ENCODE peak calls at places on chromosomes 4 and X, in five cellular contexts. U is suprapubic skin, F is tibial nerve, C is upper lobe of left lung, J is HepG2. Q is an unnamed sample.

GRCh38 chr4:103046416-103047290 is 27.1 kb upstream of the SLC9B1 start:
- DNase-seq in C (peak), F (no peak), J (peak), U (no peak), Q (peak)

GRCh38 chr4:143251781-143252180 is 67.1 kb downstream of the USP38 start:
- DNase-seq in U (no peak), F (no peak), J (no peak), C (no peak), Q (no peak)

GRCh38 chrX:69028006-69028760 is 137.1 kb downstream of the PJA1 start:
- DNase-seq in C (no peak), F (no peak), J (no peak), U (no peak), Q (no peak)

GRCh38 chr4:100935090-100935489 is 412.2 kb downstream of the PPP3CA start:
- DNase-seq in F (no peak), C (no peak), J (no peak), U (no peak), Q (no peak)

GRCh38 chr4:8920289-8920965 is 48.8 kb upstream of the HMX1 start:
- DNase-seq in J (no peak), C (no peak), F (no peak), U (peak), Q (peak)

GRCh38 chr4:38590017-38590416 is 74.0 kb upstream of the KLF3 start:
- DNase-seq in C (no peak), J (no peak), U (no peak), F (no peak), Q (no peak)

GRCh38 chrX:79182616-79183015 is 38.1 kb downstream of the GPR174 start:
- DNase-seq in U (no peak), C (no peak), F (no peak), J (no peak), Q (no peak)

GRCh38 chrX:47240619-47241018 is 7.8 kb downstream of the USP11 start:
- DNase-seq in U (no peak), F (no peak), C (no peak), J (no peak), Q (no peak)

GRCh38 chr4:32148120-32148666 is 1428.0 kb downstream of the PCDH7 start:
- DNase-seq in J (no peak), F (no peak), C (no peak), U (no peak), Q (no peak)

GRCh38 chr4:186881521-186882220 is 158.0 kb upstream of the FAT1 start:
- DNase-seq in U (no peak), C (no peak), F (no peak), J (no peak), Q (no peak)

GRCh38 chr4:169050308-169050707 is 40.3 kb upstream of the CBR4 start:
- DNase-seq in F (no peak), C (no peak), J (no peak), U (no peak), Q (no peak)

GRCh38 chr4:159446266-159446976 is 343.5 kb downstream of the RAPGEF2 start:
- DNase-seq in U (no peak), C (peak), J (peak), F (peak), Q (peak)

GRCh38 chr4:111678908-111679307 is 466.3 kb upstream of the FAM241A start:
- DNase-seq in C (no peak), F (no peak), J (no peak), U (no peak), Q (no peak)

GRCh38 chrX:152824841-152825374 is 5.6 kb downstream of the CETN2 start:
- DNase-seq in C (no peak), F (no peak), U (no peak), J (no peak), Q (no peak)

GRCh38 chr4:87679449-87680169 is 29.5 kb downstream of the DMP1 start:
- DNase-seq in J (peak), C (peak), U (no peak), F (peak), Q (peak)

GRCh38 chr4:181661090-181661489 is 582.1 kb upstream of the TENM3 start:
- DNase-seq in U (no peak), J (no peak), F (no peak), C (no peak), Q (no peak)

GRCh38 chrX:152932144-152932543 is 34.3 kb downstream of the ZNF185 start:
- DNase-seq in U (no peak), C (no peak), J (no peak), F (no peak), Q (no peak)

GRCh38 chr4:5051210-5051691 is at the start of gene STK32B:
- DNase-seq in C (peak), J (no peak), U (peak), F (no peak), Q (peak)

GRCh38 chrX:51336584-51336983 is 4.0 kb downstream of the NUDT10 start:
- DNase-seq in F (peak), J (peak), C (no peak), U (no peak), Q (peak)

GRCh38 chr4:2289955-2290333 is 28.0 kb upstream of the MXD4 start:
- DNase-seq in U (no peak), F (no peak), J (no peak), C (peak), Q (no peak)

GRCh38 chr4:83516042-83516772 is 19.7 kb upstream of the GPAT3 start:
- DNase-seq in U (no peak), C (no peak), J (no peak), F (no peak), Q (no peak)

GRCh38 chr4:186032259-186032658 is 36.7 kb upstream of the TLR3 start:
- DNase-seq in J (no peak), U (no peak), F (no peak), C (no peak), Q (no peak)

GRCh38 chr4:8350326-8350725 is 80.8 kb downstream of the HTRA3 start:
- DNase-seq in J (no peak), C (no peak), F (no peak), U (peak), Q (no peak)

GRCh38 chrX:136694491-136695087 is 46.6 kb downstream of the CD40LG start:
- DNase-seq in F (no peak), C (no peak), J (peak), U (no peak), Q (peak)

GRCh38 chrX:65668362-65669310 is 1.2 kb downstream of the MSN start:
- DNase-seq in J (no peak), C (peak), U (no peak), F (peak), Q (peak)

GRCh38 chrX:17496407-17496806 is 121.4 kb downstream of the NHS start:
- DNase-seq in U (no peak), C (no peak), F (no peak), J (no peak), Q (no peak)

GRCh38 chr4:126405369-126405982 is 1090.7 kb downstream of the FAT4 start:
- DNase-seq in J (peak), C (no peak), F (no peak), U (no peak), Q (no peak)

GRCh38 chr4:20890752-20891151 is 190.5 kb downstream of the PACRGL start:
- DNase-seq in U (no peak), C (no peak), J (no peak), F (no peak), Q (no peak)

GRCh38 chr4:98939446-98939845 is 10.5 kb upstream of the EIF4E start:
- DNase-seq in F (no peak), C (no peak), U (no peak), J (no peak), Q (no peak)

GRCh38 chr4:85672116-85672515 is 197.2 kb downstream of the ARHGAP24 start:
- DNase-seq in C (no peak), F (no peak), J (no peak), U (no peak), Q (no peak)

GRCh38 chr4:88706574-88706973 is 8.9 kb upstream of the NAP1L5 start:
- DNase-seq in U (no peak), J (peak), F (peak), C (no peak), Q (peak)

GRCh38 chrX:30665471-30665870 is 12.2 kb downstream of the GK start:
- DNase-seq in U (no peak), C (no peak), J (no peak), F (no peak), Q (no peak)

GRCh38 chrX:41478397-41478911 is 31.3 kb downstream of the NYX start:
- DNase-seq in J (no peak), U (no peak), F (no peak), C (no peak), Q (no peak)

GRCh38 chr4:158172558-158173258 is at the start of gene GASK1B:
- DNase-seq in J (peak), F (peak), C (peak), U (no peak), Q (peak)

GRCh38 chrX:63761639-63762038 is 23.4 kb downstream of the ARHGEF9 start:
- DNase-seq in U (no peak), J (no peak), C (no peak), F (no peak), Q (no peak)

GRCh38 chrX:150844016-150844415 is 54.5 kb downstream of the CD99L2 start:
- DNase-seq in F (no peak), C (no peak), U (no peak), J (no peak), Q (no peak)

GRCh38 chr4:40693946-40694345 is 55.8 kb upstream of the NSUN7 start:
- DNase-seq in C (no peak), J (no peak), U (no peak), F (no peak), Q (no peak)

GRCh38 chr4:153792007-153792892 is 3.4 kb upstream of the SFRP2 start:
- DNase-seq in C (peak), J (no peak), U (no peak), F (peak), Q (peak)

GRCh38 chr4:33930497-33930896 is 2313.8 kb downstream of the ARAP2 start:
- DNase-seq in U (no peak), J (no peak), F (no peak), C (no peak), Q (no peak)

DNA sequence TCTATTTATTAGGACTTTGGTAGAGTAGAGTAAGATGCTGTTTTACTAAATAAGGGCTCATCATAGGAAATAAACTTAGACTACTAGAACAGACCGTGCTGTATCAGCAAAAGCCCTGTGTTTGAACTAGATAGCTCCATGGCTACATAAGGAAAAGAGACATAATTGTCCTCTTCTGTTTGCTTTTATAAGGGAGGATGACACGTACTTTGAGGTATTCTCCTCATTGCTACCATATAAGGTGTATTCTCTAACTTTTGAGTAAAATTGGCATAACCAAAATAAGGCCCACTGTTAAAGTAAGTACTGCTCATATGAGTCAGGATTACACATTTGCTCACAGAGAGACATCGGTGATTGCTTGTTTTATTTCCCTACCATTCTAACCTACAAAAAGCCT is 64.3 kb downstream of the PDLIM5 start:
- DNase-seq in F (no peak), J (peak), U (no peak), C (no peak), Q (no peak)
- TF ChIP-seq EP300 in F (no peak), J (no peak), U (no peak), C (no peak), Q (no peak)

GRCh38 chrX:77446029-77446585 is 1.1 kb upstream of the FGF16 start:
- DNase-seq in U (no peak), C (no peak), J (no peak), F (no peak), Q (no peak)

GRCh38 chrX:77444075-77444474 is 3.1 kb upstream of the FGF16 start:
- DNase-seq in F (no peak), U (no peak), C (no peak), J (no peak), Q (no peak)

GRCh38 chrX:77441479-77441878 is 5.7 kb upstream of the FGF16 start:
- DNase-seq in U (no peak), J (no peak), C (no peak), F (no peak), Q (no peak)

GRCh38 chrX:77440310-77440709 is 6.9 kb upstream of the FGF16 start:
- DNase-seq in U (no peak), J (no peak), F (no peak), C (no peak), Q (no peak)

GRCh38 chrX:77442728-77443127 is 4.5 kb upstream of the FGF16 start:
- DNase-seq in J (peak), U (no peak), F (no peak), C (no peak), Q (no peak)
- TF ChIP-seq EP300 in J (no peak), U (no peak), F (no peak), C (no peak), Q (no peak)

GRCh38 chr4:113288257-113288656 is 238.8 kb downstream of the ANK2 start:
- DNase-seq in U (no peak), F (no peak), J (no peak), C (no peak), Q (no peak)

GRCh38 chr4:113289736-113290135 is 240.3 kb downstream of the ANK2 start:
- DNase-seq in C (no peak), J (no peak), U (no peak), F (no peak), Q (no peak)

GRCh38 chr4:113288691-113289090 is 239.2 kb downstream of the ANK2 start:
- DNase-seq in F (no peak), C (no peak), U (no peak), J (no peak), Q (no peak)

GRCh38 chr4:113290666-113291065 is 241.2 kb downstream of the ANK2 start:
- DNase-seq in U (no peak), C (no peak), J (no peak), F (no peak), Q (no peak)

GRCh38 chr4:113285512-113285911 is 236.1 kb downstream of the ANK2 start:
- DNase-seq in C (no peak), F (no peak), J (no peak), U (no peak), Q (no peak)
- TF ChIP-seq EP300 in C (no peak), F (no peak), J (no peak), U (no peak), Q (no peak)

GRCh38 chrX:19848110-19848509 is 39.3 kb downstream of the SH3KBP1 start:
- DNase-seq in C (no peak), J (no peak), F (no peak), U (no peak), Q (no peak)

GRCh38 chrX:19846995-19847790 is 40.2 kb downstream of the SH3KBP1 start:
- DNase-seq in J (no peak), U (no peak), C (peak), F (peak), Q (peak)

GRCh38 chrX:19852014-19853005 is 35.1 kb downstream of the SH3KBP1 start:
- DNase-seq in F (no peak), U (no peak), J (peak), C (no peak), Q (no peak)

DNA sequence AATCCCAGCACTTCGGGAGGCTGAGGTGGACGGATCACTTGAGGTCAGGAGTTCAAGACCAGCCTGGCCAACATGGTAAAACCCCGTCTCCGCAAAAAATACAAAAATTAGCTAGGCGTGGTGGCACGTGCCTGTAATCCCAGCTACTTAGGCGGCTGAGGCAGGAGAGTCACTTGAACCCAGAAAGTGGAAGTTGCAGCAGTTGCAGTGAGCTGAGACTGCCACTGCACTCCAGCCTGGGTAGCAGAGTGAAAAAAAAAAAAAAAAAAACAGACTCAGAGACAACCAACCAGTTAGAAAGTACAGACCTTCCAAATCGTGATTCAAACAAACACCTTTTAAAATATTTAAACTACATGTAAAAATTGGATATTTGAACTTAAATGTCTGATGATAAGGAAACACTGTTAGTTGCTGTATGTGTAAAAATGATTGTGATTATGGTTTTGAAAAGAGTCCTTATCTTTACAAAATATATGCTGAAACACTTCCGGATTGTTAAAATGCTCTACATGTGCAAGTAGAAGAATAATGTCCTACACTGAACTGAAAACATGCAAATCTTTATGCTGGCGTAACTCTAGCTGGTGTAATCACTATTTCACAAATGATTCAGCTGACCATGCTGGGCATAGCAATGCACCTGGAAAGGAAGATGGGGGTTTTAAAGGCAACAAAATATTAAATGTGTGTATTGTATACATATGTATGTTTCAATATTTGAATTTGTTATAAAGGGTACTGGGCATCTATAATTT is 37.8 kb downstream of the SH3KBP1 start:
- DNase-seq in U (no peak), J (no peak), C (no peak), F (no peak), Q (no peak)
- TF ChIP-seq EP300 in U (no peak), J (no peak), C (no peak), F (no peak), Q (no peak)

GRCh38 chr4:23374280-23374679 is 515.6 kb downstream of the PPARGC1A start:
- DNase-seq in F (no peak), C (no peak), U (no peak), J (no peak), Q (no peak)
- TF ChIP-seq EP300 in F (no peak), C (no peak), U (no peak), J (no peak), Q (no peak)

GRCh38 chr4:90028460-90028859 is 98.7 kb upstream of the CCSER1 start:
- DNase-seq in F (no peak), C (no peak), U (no peak), J (no peak), Q (no peak)
- TF ChIP-seq EP300 in F (no peak), C (no peak), U (no peak), J (no peak), Q (no peak)

DNA sequence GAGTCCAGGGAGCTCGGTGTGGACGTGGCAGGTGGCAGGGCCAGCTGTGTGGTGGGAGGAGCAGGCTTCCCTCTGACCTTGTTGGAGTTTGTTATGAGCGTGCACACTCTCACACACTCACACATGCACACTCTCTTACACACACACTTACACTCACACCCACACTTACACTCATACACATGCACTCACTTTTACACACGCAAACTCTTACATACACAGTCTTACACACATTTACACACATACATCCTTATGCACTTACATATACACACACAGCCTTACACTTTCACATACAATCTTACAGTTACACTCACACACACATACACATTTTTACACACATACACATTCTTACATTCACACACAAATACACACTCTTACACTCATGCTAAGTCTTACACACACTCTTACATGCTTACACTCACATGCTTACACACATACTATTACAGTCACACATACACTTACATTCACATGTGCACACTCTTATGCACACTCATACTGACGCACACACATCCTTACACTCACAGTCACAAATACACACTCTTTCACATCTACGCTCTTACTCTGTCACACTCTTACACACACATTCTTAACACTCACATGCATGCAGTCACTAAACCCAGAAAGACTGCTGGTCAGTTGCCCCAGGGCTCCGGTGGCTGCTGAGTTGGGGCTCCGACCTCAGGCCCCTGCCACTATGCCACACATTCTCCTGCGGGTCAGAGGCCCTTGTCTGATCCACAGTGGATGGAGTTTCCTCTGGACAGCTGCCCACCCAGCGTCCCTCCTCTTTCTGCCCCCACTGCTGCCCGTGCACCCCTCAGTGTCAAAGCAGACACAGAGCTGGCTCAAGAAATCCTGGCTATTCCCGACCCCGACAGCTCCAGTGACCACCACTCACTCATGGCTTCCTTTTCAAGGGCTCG is 95.8 kb downstream of the ADRA2C start:
- DNase-seq in U (no peak), C (no peak), J (no peak), F (no peak), Q (no peak)
- TF ChIP-seq EP300 in U (no peak), C (no peak), J (no peak), F (no peak), Q (no peak)